ENCODE peak calls at places on chromosomes 7 and 10, in nine cellular contexts. X, L, W, V, T, C, E, K and J are unnamed samples.

GRCh38 chr7:9600974-9601373 is 1167.6 kb downstream of the NXPH1 start:
- DNase-seq in X (no peak), W (no peak), T (no peak), L (no peak), V (peak; percentile 57), K (no peak), E (no peak), C (no peak), J (no peak)

GRCh38 chr7:66152538-66153191 is 38.0 kb downstream of the CRCP start:
- DNase-seq in E (no peak), W (no peak), X (no peak), K (no peak), L (no peak), C (no peak), T (no peak), V (peak; percentile 81), J (no peak)

GRCh38 chr7:4202954-4203353 is 479.1 kb upstream of the FOXK1 start:
- DNase-seq in E (no peak), C (no peak), L (no peak), V (no peak), T (no peak), K (no peak), W (peak; percentile 33), X (no peak), J (no peak)

GRCh38 chr7:136009488-136010079 is 32.4 kb upstream of the MTPN start:
- DNase-seq in L (peak; percentile 82), K (peak; percentile 52), V (peak; percentile 78), E (no peak), T (peak; percentile 46), W (no peak), C (no peak), X (no peak), J (no peak)

GRCh38 chr10:96509017-96509641 is 4.6 kb downstream of the TLL2 start:
- DNase-seq in K (no peak), L (no peak), W (no peak), X (no peak), C (no peak), V (no peak), T (no peak), E (no peak), J (no peak)

GRCh38 chr7:20998309-20998708 is 211.6 kb upstream of the SP8 start:
- DNase-seq in T (no peak), K (no peak), C (no peak), E (no peak), W (no peak), V (no peak), X (no peak), L (peak; percentile 62), J (no peak)

GRCh38 chr7:22653981-22654380 is 73.0 kb upstream of the IL6 start:
- DNase-seq in C (no peak), K (no peak), L (no peak), X (no peak), W (no peak), V (no peak), T (no peak), E (no peak), J (no peak)

GRCh38 chr7:130473877-130474276 is 18.0 kb upstream of the MEST start:
- DNase-seq in W (no peak), C (no peak), K (no peak), X (no peak), V (no peak), E (no peak), L (no peak), T (no peak), J (no peak)

GRCh38 chr7:13179011-13179574 is 491.7 kb downstream of the ARL4A start:
- DNase-seq in K (peak; percentile 12), E (no peak), C (no peak), W (no peak), T (peak; percentile 8), X (no peak), V (peak; percentile 8), L (no peak), J (no peak)

GRCh38 chr7:44375236-44375699 is 49.9 kb upstream of the CAMK2B start:
- DNase-seq in X (no peak), T (no peak), W (no peak), V (peak; percentile 60), E (no peak), C (no peak), L (no peak), K (peak; percentile 42), J (no peak)
- TF ChIP-seq CTCF in X (no peak), T (peak; percentile 34), W (peak; percentile 14), V (no peak), E (no peak), C (no peak), L (peak; percentile 14), K (peak; percentile 53), J (peak; percentile 47)

GRCh38 chr10:94002156-94002555 is 8.4 kb downstream of the PLCE1 start:
- DNase-seq in X (no peak), V (no peak), K (no peak), L (no peak), E (no peak), C (no peak), W (no peak), T (no peak), J (no peak)

GRCh38 chr10:93997546-93997945 is 3.8 kb downstream of the PLCE1 start:
- DNase-seq in V (no peak), T (no peak), W (no peak), K (no peak), E (no peak), C (no peak), X (no peak), L (no peak), J (no peak)

GRCh38 chr10:94000638-94001420 is 7.1 kb downstream of the PLCE1 start:
- DNase-seq in E (no peak), L (no peak), C (no peak), X (no peak), T (no peak), W (no peak), K (no peak), V (no peak), J (no peak)

GRCh38 chr10:93995598-93996271 is 2.0 kb downstream of the PLCE1 start:
- DNase-seq in C (no peak), T (no peak), W (no peak), X (no peak), V (no peak), K (no peak), E (no peak), L (no peak), J (no peak)

GRCh38 chr10:93999401-93999851 is 5.7 kb downstream of the PLCE1 start:
- DNase-seq in K (no peak), E (no peak), C (peak; percentile 71), X (no peak), T (no peak), V (peak; percentile 50), L (peak; percentile 50), W (peak; percentile 56), J (no peak)
- TF ChIP-seq CTCF in K (no peak), E (no peak), C (no peak), X (no peak), T (no peak), V (peak; percentile 23), L (peak; percentile 25), W (no peak), J (no peak)

DNA sequence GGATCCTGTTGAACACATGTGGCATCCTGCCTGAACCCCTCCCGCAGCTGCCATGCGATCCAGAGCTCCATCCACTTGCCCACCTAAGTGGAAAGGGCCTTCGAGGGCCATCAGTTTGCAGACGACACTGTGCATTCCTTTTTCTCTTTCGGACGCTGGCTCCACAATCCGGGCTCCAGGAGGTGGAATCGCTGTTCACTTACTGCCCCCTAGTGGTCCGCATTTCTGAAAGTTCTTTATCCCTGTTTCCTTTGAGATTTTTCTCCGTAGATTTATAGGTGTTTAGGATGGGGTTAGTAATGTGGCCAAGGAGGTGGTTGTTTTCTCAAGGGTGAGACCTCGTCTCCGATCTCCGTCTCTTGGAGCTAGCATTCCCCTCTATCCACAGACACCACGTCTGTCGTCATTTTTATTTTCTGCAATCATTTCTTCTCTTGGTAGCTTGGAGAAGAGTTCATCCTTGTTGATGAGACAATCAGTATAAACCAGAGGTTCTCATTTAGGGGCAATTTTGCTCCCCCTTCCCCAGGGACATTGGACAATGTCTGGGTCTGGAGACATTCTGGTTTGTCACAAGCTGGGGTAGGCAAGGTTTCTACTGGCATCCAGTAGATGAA is 204.6 kb downstream of the ARHGAP21 start:
- DNase-seq in V (peak; percentile 84), E (no peak), W (no peak), X (no peak), C (peak; percentile 61), K (peak; percentile 67), T (peak; percentile 50), L (peak; percentile 85), J (no peak)
- TF ChIP-seq CTCF in V (peak; percentile 80), E (peak; percentile 45), W (peak; percentile 74), X (peak; percentile 52), C (no peak), K (peak; percentile 79), T (peak; percentile 73), L (peak; percentile 84), J (peak; percentile 76)

DNA sequence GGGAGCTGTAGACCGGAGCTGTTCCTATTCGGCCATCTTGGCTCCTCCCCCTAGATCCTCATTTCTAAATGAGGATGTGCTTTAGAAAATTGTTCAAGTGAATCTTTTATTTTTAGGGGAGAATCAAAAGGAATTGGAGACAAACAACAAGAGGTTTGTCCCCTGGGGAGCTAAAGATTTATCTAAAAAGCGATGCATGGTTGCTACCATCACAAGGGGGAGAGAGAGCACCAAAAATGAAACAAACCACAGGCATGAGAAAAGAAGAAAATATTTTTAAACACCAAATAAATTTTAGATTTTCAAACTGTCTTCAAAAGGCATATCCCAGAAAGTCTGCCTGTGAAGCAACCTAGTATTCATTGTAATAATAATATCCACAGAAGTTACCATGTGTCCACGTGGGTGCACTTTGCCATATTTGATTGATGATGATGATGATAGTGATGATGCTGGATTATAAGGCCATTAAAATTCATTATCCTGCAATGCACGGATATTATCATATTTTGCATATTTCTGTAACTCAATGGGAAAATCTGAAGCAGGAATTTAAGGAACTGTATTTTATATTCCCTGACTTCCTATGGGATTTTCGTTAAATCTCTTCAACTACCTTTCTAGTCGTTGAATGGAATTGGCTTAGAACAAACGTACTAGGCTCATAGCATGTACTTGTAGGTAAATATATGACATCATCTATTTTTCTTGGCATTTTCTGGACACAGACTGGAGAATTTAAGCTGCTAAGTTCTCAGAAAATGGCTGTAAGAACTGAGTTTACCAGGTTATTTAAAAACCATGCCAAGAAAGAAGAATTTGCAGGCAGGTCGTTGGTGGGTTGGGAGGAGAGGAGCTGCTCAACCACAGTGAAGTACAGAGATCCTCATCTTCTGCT is 171.6 kb downstream of the WDR37 start:
- DNase-seq in V (no peak), C (no peak), K (no peak), T (no peak), E (no peak), X (no peak), W (no peak), L (no peak), J (no peak)
- TF ChIP-seq CTCF in V (no peak), C (no peak), K (no peak), T (no peak), E (no peak), X (no peak), W (no peak), L (peak; percentile 31), J (no peak)